ENCODE peak calls at places on chromosomes 7 and 10, in four cellular contexts. S is stimulated activated naive B cell treated with anti-CD40 and anti-IgM and Interleukin-4, amounts not matched to agents 10 μg/mL and 1 μg/mL and 100 μg/mL, for 72 hours; O is amniotic stem cell; H is brain microvascular endothelial cell. C is an unnamed sample.

GRCh38 chr7:140393756-140394306 is 4.5 kb downstream of the SLC37A3 start:
- DNase-seq in S (no peak), O (no peak), H (no peak), C (no peak)

GRCh38 chr7:772861-773621 is 46.0 kb upstream of the PRKAR1B start:
- DNase-seq in S (no peak), O (no peak), H (no peak), C (no peak)

GRCh38 chr10:119370046-119370770 is 162.8 kb downstream of the GRK5 start:
- DNase-seq in S (no peak), O (peak), H (peak), C (no peak)

GRCh38 chr10:119535310-119535709 is 7.2 kb downstream of the RGS10 start:
- DNase-seq in S (no peak), O (no peak), H (no peak), C (no peak)

GRCh38 chr7:129405527-129405926 is 28.7 kb upstream of the STRIP2 start:
- DNase-seq in S (no peak), O (no peak), H (no peak), C (no peak)

GRCh38 chr10:59905066-59905734 is 1.2 kb downstream of the CCDC6 start:
- DNase-seq in S (peak), O (no peak), H (peak), C (no peak)

GRCh38 chr7:130856866-130857265 is 122.9 kb upstream of the KLF14 start:
- DNase-seq in S (no peak), O (no peak), H (no peak), C (no peak)

GRCh38 chr10:43461950-43462349 is 25.0 kb downstream of the ZNF487 start:
- DNase-seq in S (peak), O (peak), H (peak), C (peak)

GRCh38 chr10:8050561-8051108 is 3.9 kb upstream of the GATA3 start:
- DNase-seq in S (no peak), O (no peak), H (no peak), C (no peak)

GRCh38 chr7:112171673-112172072 is 34.5 kb downstream of the DOCK4 start:
- DNase-seq in S (no peak), O (no peak), H (no peak), C (no peak)

GRCh38 chr7:2777898-2778535 is 66.1 kb downstream of the GNA12 start:
- DNase-seq in S (no peak), O (no peak), H (no peak), C (no peak)

GRCh38 chr7:143289421-143289820 is 1.3 kb downstream of the CASP2 start:
- DNase-seq in S (no peak), O (no peak), H (no peak), C (no peak)

GRCh38 chr10:34651796-34652195 is 163.3 kb downstream of the PARD3 start:
- DNase-seq in S (no peak), O (no peak), H (no peak), C (no peak)

GRCh38 chr7:5333121-5334050 is 50.6 kb downstream of the SLC29A4 start:
- DNase-seq in S (no peak), O (no peak), H (no peak), C (no peak)

GRCh38 chr7:82036146-82036886 is 266.5 kb upstream of the HGF start:
- DNase-seq in S (no peak), O (peak), H (peak), C (no peak)

C was measured in GM12864.